ENCODE peak calls at places on chromosomes 11 and 22, in nine cellular contexts. One of them, this sample, is unnamed.

GRCh38 chr11:121421149-121421906 is 30.8 kb upstream of the SORL1 start:
- DNase-seq in T-helper 2 cell: no peak
- DNase-seq in adrenal gland: no peak
- DNase-seq in NCI-H2029: no peak
- DNase-seq in Panc1: no peak
- DNase-seq in progenitor cell of endocrine pancreas: no peak
- DNase-seq in stimulated activated CD8-positive, alpha-beta memory T cell treated with anti-CD3 and anti-CD28 coated beads, Interleukin-7, amount 100 ng/mL, for 24 hours: no peak
- DNase-seq in fibroblast of the aortic adventitia: no peak
- DNase-seq in body of pancreas: no peak
- DNase-seq in this sample: no peak

GRCh38 chr11:118609380-118610219 is 2.2 kb downstream of the PHLDB1 start:
- DNase-seq in T-helper 2 cell: peak
- DNase-seq in fibroblast of the aortic adventitia: peak
- DNase-seq in stimulated activated CD8-positive, alpha-beta memory T cell treated with anti-CD3 and anti-CD28 coated beads, Interleukin-7, amount 100 ng/mL, for 24 hours: no peak
- DNase-seq in body of pancreas: peak
- DNase-seq in progenitor cell of endocrine pancreas: no peak
- DNase-seq in adrenal gland: no peak
- DNase-seq in NCI-H2029: no peak
- DNase-seq in Panc1: no peak
- DNase-seq in this sample: no peak

GRCh38 chr11:28834877-28835276 is 726.7 kb downstream of the METTL15 start:
- DNase-seq in Panc1: no peak
- DNase-seq in body of pancreas: no peak
- DNase-seq in NCI-H2029: no peak
- DNase-seq in adrenal gland: no peak
- DNase-seq in stimulated activated CD8-positive, alpha-beta memory T cell treated with anti-CD3 and anti-CD28 coated beads, Interleukin-7, amount 100 ng/mL, for 24 hours: no peak
- DNase-seq in T-helper 2 cell: no peak
- DNase-seq in fibroblast of the aortic adventitia: peak
- DNase-seq in progenitor cell of endocrine pancreas: no peak
- DNase-seq in this sample: no peak

GRCh38 chr11:35352107-35352888 is 67.1 kb downstream of the SLC1A2 start:
- DNase-seq in stimulated activated CD8-positive, alpha-beta memory T cell treated with anti-CD3 and anti-CD28 coated beads, Interleukin-7, amount 100 ng/mL, for 24 hours: no peak
- DNase-seq in Panc1: no peak
- DNase-seq in adrenal gland: peak
- DNase-seq in fibroblast of the aortic adventitia: peak
- DNase-seq in body of pancreas: no peak
- DNase-seq in progenitor cell of endocrine pancreas: no peak
- DNase-seq in T-helper 2 cell: no peak
- DNase-seq in NCI-H2029: no peak
- DNase-seq in this sample: no peak

GRCh38 chr11:74822187-74822586 is 73.5 kb downstream of the RNF169 start:
- DNase-seq in stimulated activated CD8-positive, alpha-beta memory T cell treated with anti-CD3 and anti-CD28 coated beads, Interleukin-7, amount 100 ng/mL, for 24 hours: no peak
- DNase-seq in NCI-H2029: no peak
- DNase-seq in adrenal gland: no peak
- DNase-seq in body of pancreas: no peak
- DNase-seq in T-helper 2 cell: no peak
- DNase-seq in Panc1: no peak
- DNase-seq in progenitor cell of endocrine pancreas: no peak
- DNase-seq in fibroblast of the aortic adventitia: peak
- DNase-seq in this sample: no peak

GRCh38 chr11:65487467-65488272 is 11.2 kb upstream of the MALAT1 start:
- DNase-seq in body of pancreas: peak
- DNase-seq in stimulated activated CD8-positive, alpha-beta memory T cell treated with anti-CD3 and anti-CD28 coated beads, Interleukin-7, amount 100 ng/mL, for 24 hours: no peak
- DNase-seq in NCI-H2029: peak
- DNase-seq in Panc1: peak
- DNase-seq in fibroblast of the aortic adventitia: peak
- DNase-seq in progenitor cell of endocrine pancreas: peak
- DNase-seq in T-helper 2 cell: no peak
- DNase-seq in adrenal gland: peak
- DNase-seq in this sample: peak

GRCh38 chr11:36053901-36054300 is 110.0 kb downstream of the LDLRAD3 start:
- DNase-seq in Panc1: no peak
- DNase-seq in progenitor cell of endocrine pancreas: no peak
- DNase-seq in adrenal gland: no peak
- DNase-seq in body of pancreas: no peak
- DNase-seq in stimulated activated CD8-positive, alpha-beta memory T cell treated with anti-CD3 and anti-CD28 coated beads, Interleukin-7, amount 100 ng/mL, for 24 hours: no peak
- DNase-seq in NCI-H2029: no peak
- DNase-seq in fibroblast of the aortic adventitia: no peak
- DNase-seq in T-helper 2 cell: no peak
- DNase-seq in this sample: no peak

GRCh38 chr11:118653684-118654390 is 25.6 kb downstream of the TREH start:
- DNase-seq in adrenal gland: no peak
- DNase-seq in fibroblast of the aortic adventitia: no peak
- DNase-seq in T-helper 2 cell: no peak
- DNase-seq in NCI-H2029: no peak
- DNase-seq in Panc1: no peak
- DNase-seq in body of pancreas: no peak
- DNase-seq in stimulated activated CD8-positive, alpha-beta memory T cell treated with anti-CD3 and anti-CD28 coated beads, Interleukin-7, amount 100 ng/mL, for 24 hours: no peak
- DNase-seq in progenitor cell of endocrine pancreas: no peak
- DNase-seq in this sample: no peak

GRCh38 chr22:24752091-24752623 is 22.4 kb downstream of the PIWIL3 start:
- DNase-seq in adrenal gland: no peak
- DNase-seq in stimulated activated CD8-positive, alpha-beta memory T cell treated with anti-CD3 and anti-CD28 coated beads, Interleukin-7, amount 100 ng/mL, for 24 hours: no peak
- DNase-seq in T-helper 2 cell: no peak
- DNase-seq in NCI-H2029: no peak
- DNase-seq in progenitor cell of endocrine pancreas: no peak
- DNase-seq in Panc1: no peak
- DNase-seq in body of pancreas: no peak
- DNase-seq in fibroblast of the aortic adventitia: no peak
- DNase-seq in this sample: no peak

GRCh38 chr11:126467046-126467370 is 111.5 kb downstream of the ST3GAL4 start:
- DNase-seq in T-helper 2 cell: no peak
- DNase-seq in adrenal gland: no peak
- DNase-seq in stimulated activated CD8-positive, alpha-beta memory T cell treated with anti-CD3 and anti-CD28 coated beads, Interleukin-7, amount 100 ng/mL, for 24 hours: no peak
- DNase-seq in body of pancreas: no peak
- DNase-seq in Panc1: no peak
- DNase-seq in NCI-H2029: no peak
- DNase-seq in progenitor cell of endocrine pancreas: no peak
- DNase-seq in fibroblast of the aortic adventitia: no peak
- DNase-seq in this sample: no peak

GRCh38 chr11:76785513-76785912 is 2.4 kb downstream of the TSKU start:
- DNase-seq in progenitor cell of endocrine pancreas: no peak
- DNase-seq in adrenal gland: no peak
- DNase-seq in body of pancreas: no peak
- DNase-seq in NCI-H2029: no peak
- DNase-seq in fibroblast of the aortic adventitia: peak
- DNase-seq in T-helper 2 cell: no peak
- DNase-seq in stimulated activated CD8-positive, alpha-beta memory T cell treated with anti-CD3 and anti-CD28 coated beads, Interleukin-7, amount 100 ng/mL, for 24 hours: no peak
- DNase-seq in Panc1: no peak
- DNase-seq in this sample: no peak

GRCh38 chr22:18000441-18001039 is 23.8 kb downstream of the MICAL3 start:
- DNase-seq in progenitor cell of endocrine pancreas: peak
- DNase-seq in T-helper 2 cell: peak
- DNase-seq in adrenal gland: no peak
- DNase-seq in NCI-H2029: no peak
- DNase-seq in fibroblast of the aortic adventitia: peak
- DNase-seq in body of pancreas: peak
- DNase-seq in stimulated activated CD8-positive, alpha-beta memory T cell treated with anti-CD3 and anti-CD28 coated beads, Interleukin-7, amount 100 ng/mL, for 24 hours: no peak
- DNase-seq in Panc1: no peak
- DNase-seq in this sample: no peak

GRCh38 chr11:332651-333480 is 12.2 kb upstream of the IFITM3 start:
- DNase-seq in progenitor cell of endocrine pancreas: no peak
- DNase-seq in Panc1: no peak
- DNase-seq in stimulated activated CD8-positive, alpha-beta memory T cell treated with anti-CD3 and anti-CD28 coated beads, Interleukin-7, amount 100 ng/mL, for 24 hours: no peak
- DNase-seq in fibroblast of the aortic adventitia: no peak
- DNase-seq in adrenal gland: no peak
- DNase-seq in body of pancreas: no peak
- DNase-seq in T-helper 2 cell: no peak
- DNase-seq in NCI-H2029: no peak
- DNase-seq in this sample: no peak

This sample was measured in NCI-H446.